ENCODE peak calls at places on chromosomes 13 and 19, in nine cellular contexts. L is neural progenitor cell, E is GM23248, S is HCT116, N is SK-N-SH, K is OCI-LY7, B is GM23338, T is PC-3, J is MM.1S. M is an unnamed sample.

GRCh38 chr13:35741657-35742056 is 265.2 kb upstream of the MAB21L1 start:
- DNase-seq in L (no peak), E (no peak), S (no peak), N (no peak), K (no peak), B (no peak), T (no peak), J (no peak), M (no peak)

GRCh38 chr19:43651758-43652545 is 12.3 kb upstream of the CADM4 start:
- DNase-seq in L (peak; percentile 75), E (peak; percentile 78), S (no peak), N (peak; percentile 72), K (peak; percentile 79), B (peak; percentile 88), T (peak; percentile 59), J (peak; percentile 80), M (peak; percentile 78)

GRCh38 chr13:23619073-23619855 is 49.1 kb downstream of the TNFRSF19 start:
- DNase-seq in L (no peak), E (peak; percentile 24), S (no peak), N (no peak), K (no peak), B (no peak), T (no peak), J (no peak), M (no peak)

GRCh38 chr19:35090160-35090794 is 25.3 kb upstream of the FXYD3 start:
- DNase-seq in L (peak; percentile 78), E (peak; percentile 73), S (peak; percentile 48), N (peak; percentile 90), K (peak; percentile 84), B (peak; percentile 93), T (peak; percentile 75), J (peak; percentile 16), M (peak; percentile 81)

GRCh38 chr19:45676851-45677263 is 8.8 kb downstream of the GIPR start:
- DNase-seq in L (no peak), E (no peak), S (no peak), N (no peak), K (peak; percentile 44), B (peak; percentile 87), T (no peak), J (no peak), M (peak; percentile 49)

GRCh38 chr19:9531933-9532332 is 6.5 kb downstream of the ZNF426 start:
- DNase-seq in L (no peak), E (peak; percentile 52), S (no peak), N (no peak), K (no peak), B (no peak), T (peak; percentile 91), J (no peak), M (no peak)

GRCh38 chr13:33193428-33193974 is 92.1 kb downstream of the STARD13 start:
- DNase-seq in L (peak; percentile 73), E (no peak), S (no peak), N (peak; percentile 56), K (no peak), B (peak; percentile 52), T (no peak), J (no peak), M (no peak)

GRCh38 chr19:36460046-36460445 is 29.3 kb downstream of the ZNF566 start:
- DNase-seq in L (no peak), E (peak; percentile 47), S (no peak), N (no peak), K (no peak), B (no peak), T (no peak), J (no peak), M (no peak)

GRCh38 chr19:36363845-36364244 is 15.2 kb downstream of the ZFP14 start:
- DNase-seq in L (no peak), E (no peak), S (no peak), N (no peak), K (no peak), B (no peak), T (no peak), J (no peak), M (no peak)

GRCh38 chr19:15296353-15296752 is 36.0 kb downstream of the BRD4 start:
- DNase-seq in L (no peak), E (no peak), S (no peak), N (peak; percentile 52), K (no peak), B (no peak), T (no peak), J (no peak), M (no peak)

GRCh38 chr19:29805026-29805925 is 6.5 kb upstream of the CCNE1 start:
- DNase-seq in L (no peak), E (peak; percentile 77), S (no peak), N (no peak), K (no peak), B (no peak), T (peak; percentile 15), J (no peak), M (no peak)

GRCh38 chr13:89852570-89852969 is 1494.9 kb upstream of the MIR17HG start:
- DNase-seq in L (no peak), E (no peak), S (no peak), N (no peak), K (no peak), B (no peak), T (no peak), J (no peak), M (no peak)

GRCh38 chr19:32363175-32363574 is 17.8 kb downstream of the ZNF507 start:
- DNase-seq in L (no peak), E (no peak), S (no peak), N (no peak), K (no peak), B (no peak), T (peak; percentile 58), J (no peak), M (peak; percentile 34)

GRCh38 chr13:47085346-47085745 is 188.5 kb upstream of the HTR2A start:
- DNase-seq in L (no peak), E (peak; percentile 73), S (no peak), N (no peak), K (no peak), B (no peak), T (peak; percentile 37), J (no peak), M (no peak)

GRCh38 chr19:29634002-29634401 is 27.9 kb downstream of the POP4 start:
- DNase-seq in L (no peak), E (no peak), S (no peak), N (no peak), K (no peak), B (no peak), T (no peak), J (no peak), M (no peak)

GRCh38 chr13:21511841-21512240 is 52.7 kb upstream of the ZDHHC20 start:
- DNase-seq in L (no peak), E (peak; percentile 23), S (no peak), N (no peak), K (no peak), B (no peak), T (no peak), J (no peak), M (no peak)

GRCh38 chr19:38433268-38433733 is at the start of gene RYR1:
- DNase-seq in L (peak; percentile 95), E (peak; percentile 58), S (peak; percentile 37), N (peak; percentile 90), K (peak; percentile 27), B (peak; percentile 99), T (no peak), J (peak; percentile 16), M (peak; percentile 50)
- TF ChIP-seq EZH2phosphoT487 in L (no peak), E (no peak), S (no peak), N (no peak), K (no peak), B (no peak), T (no peak), J (no peak), M (no peak)

GRCh38 chr13:98143601-98144500 is 957 bp downstream of the FARP1 start:
- DNase-seq in L (peak; percentile 63), E (peak; percentile 76), S (no peak), N (peak; percentile 75), K (no peak), B (peak; percentile 53), T (peak; percentile 16), J (peak; percentile 9), M (peak; percentile 62)
- H2AFZ ChIP-seq in L (peak overlapping the region; percentile 7), E (peak overlapping the region; percentile 75), S (no peak overlapping the region), N (peak overlapping the region; percentile 78), K (no peak overlapping the region), B (peak overlapping the region; percentile 86), T (peak overlapping the region; percentile 76), J (peak overlapping the region; percentile 45), M (peak overlapping the region; percentile 32)

GRCh38 chr13:31214379-31214778 is 14.6 kb downstream of the B3GLCT start:
- DNase-seq in L (no peak), E (peak; percentile 20), S (no peak), N (no peak), K (no peak), B (no peak), T (no peak), J (no peak), M (no peak)
- TF ChIP-seq EZH2phosphoT487 in L (no peak), E (no peak), S (no peak), N (no peak), K (no peak), B (no peak), T (no peak), J (no peak), M (no peak)

GRCh38 chr13:101258071-101258470 is 158.2 kb downstream of the NALCN start:
- DNase-seq in L (peak; percentile 19), E (peak; percentile 94), S (peak; percentile 54), N (no peak), K (no peak), B (peak; percentile 22), T (peak; percentile 90), J (peak; percentile 61), M (peak; percentile 5)
- H2AFZ ChIP-seq in L (peak overlapping the region; percentile 38), E (no peak overlapping the region), S (no peak overlapping the region), N (peak overlapping the region; percentile 71), K (no peak overlapping the region), B (peak overlapping the region; percentile 54), T (peak overlapping the region; percentile 68), J (no peak overlapping the region), M (no peak overlapping the region)

GRCh38 chr13:41107584-41108014 is 25.0 kb downstream of the KBTBD6 start:
- DNase-seq in L (peak; percentile 18), E (no peak), S (no peak), N (no peak), K (no peak), B (peak; percentile 21), T (no peak), J (no peak), M (no peak)
- TF ChIP-seq EZH2phosphoT487 in L (no peak), E (no peak), S (no peak), N (no peak), K (no peak), B (no peak), T (no peak), J (no peak), M (no peak)